ENCODE peak calls at places on chromosome 15, in seven cellular contexts. K is GM12878, B is WTC11, G is K562, U is endothelial cell of umbilical vein, V is HepG2, J is NB4. L is an unnamed sample.

GRCh38 chr15:94263341-94264273 is 32.2 kb downstream of the MCTP2 start:
- DNase-seq in K (peak), B (no peak), V (no peak), U (no peak), G (no peak), J (peak), L (no peak)

GRCh38 chr15:62112051-62112450 is 45.3 kb downstream of the C2CD4A start:
- DNase-seq in K (no peak), G (no peak), B (no peak), J (no peak), U (no peak), V (no peak), L (no peak)

GRCh38 chr15:43776718-43777292 is at the start of gene ELL3:
- DNase-seq in B (peak), U (no peak), V (peak), G (peak), K (no peak), J (peak), L (peak)

GRCh38 chr15:96693990-96694517 is 363.6 kb downstream of the NR2F2 start:
- DNase-seq in B (no peak), J (peak), U (no peak), G (no peak), V (no peak), K (no peak), L (no peak)

GRCh38 chr15:93031103-93031464 is 57.9 kb downstream of the RGMA start:
- DNase-seq in G (no peak), B (no peak), V (no peak), J (no peak), U (no peak), K (no peak), L (no peak)

GRCh38 chr15:101038327-101039003 is 119.3 kb downstream of the LRRK1 start:
- DNase-seq in J (no peak), B (no peak), U (no peak), V (no peak), K (no peak), G (no peak), L (no peak)

GRCh38 chr15:93089855-93090305 is 869 bp upstream of the RGMA start:
- DNase-seq in U (no peak), K (no peak), G (no peak), V (no peak), B (no peak), J (no peak), L (no peak)

GRCh38 chr15:50883903-50884302 is 24.6 kb upstream of the AP4E1 start:
- DNase-seq in J (peak), U (peak), V (no peak), B (no peak), G (no peak), K (peak), L (peak)

GRCh38 chr15:92809880-92810361 is 90.2 kb upstream of the CHD2 start:
- DNase-seq in J (peak), K (no peak), B (no peak), G (no peak), V (no peak), U (peak), L (peak)

GRCh38 chr15:77380033-77380432 is 39.9 kb downstream of the PEAK1 start:
- DNase-seq in B (no peak), U (no peak), G (no peak), J (no peak), K (no peak), V (no peak), L (no peak)

GRCh38 chr15:25687689-25688088 is 175.4 kb downstream of the ATP10A start:
- DNase-seq in G (no peak), V (no peak), J (no peak), K (no peak), B (no peak), U (no peak), L (no peak)

GRCh38 chr15:53658827-53659226 is 100.6 kb downstream of the WDR72 start:
- DNase-seq in V (no peak), J (no peak), K (no peak), B (no peak), U (no peak), G (no peak), L (no peak)

GRCh38 chr15:85754993-85755392 is 39.7 kb downstream of the KLHL25 start:
- DNase-seq in U (no peak), K (no peak), G (no peak), B (no peak), V (no peak), J (no peak), L (no peak)

GRCh38 chr15:38325290-38325990 is 72.8 kb downstream of the SPRED1 start:
- DNase-seq in U (no peak), K (no peak), J (no peak), B (no peak), G (no peak), V (no peak), L (no peak)

GRCh38 chr15:59371458-59372351 is 966 bp downstream of the MYO1E start:
- DNase-seq in K (no peak), V (no peak), U (peak), B (peak), G (no peak), J (no peak), L (peak)

GRCh38 chr15:38627684-38628277 is 63.2 kb upstream of the RASGRP1 start:
- DNase-seq in K (no peak), B (no peak), U (no peak), V (no peak), J (no peak), G (peak), L (no peak)

GRCh38 chr15:66154581-66154980 is 99.0 kb downstream of the MEGF11 start:
- DNase-seq in K (no peak), J (no peak), U (no peak), B (no peak), V (no peak), G (no peak), L (no peak)

GRCh38 chr15:40939909-40940801 is 11.0 kb downstream of the DLL4 start:
- DNase-seq in U (peak), J (peak), B (no peak), G (no peak), V (no peak), K (peak), L (no peak)

GRCh38 chr15:26767169-26767670 is 5.6 kb downstream of the GABRB3 start:
- DNase-seq in K (no peak), B (peak), U (no peak), V (no peak), J (no peak), G (no peak), L (peak)

GRCh38 chr15:84669726-84670125 is 11.7 kb upstream of the NMB start:
- DNase-seq in B (no peak), V (no peak), K (no peak), G (no peak), U (no peak), J (no peak), L (no peak)

GRCh38 chr15:53789654-53790053 is 30.2 kb upstream of the WDR72 start:
- DNase-seq in V (no peak), K (no peak), B (no peak), G (no peak), J (no peak), U (no peak), L (no peak)

GRCh38 chr15:91261345-91261744 is 161.3 kb downstream of the SV2B start:
- DNase-seq in U (no peak), K (no peak), G (no peak), V (no peak), B (no peak), J (no peak), L (no peak)

GRCh38 chr15:30827625-30828303 is 76.0 kb upstream of the FAN1 start:
- DNase-seq in U (no peak), V (no peak), K (no peak), G (no peak), J (no peak), B (no peak), L (peak)

GRCh38 chr15:98776607-98777281 is 128.4 kb downstream of the IGF1R start:
- DNase-seq in V (peak), B (no peak), U (no peak), G (peak), J (no peak), K (peak), L (no peak)

GRCh38 chr15:76449455-76449854 is 112.9 kb downstream of the ISL2 start:
- DNase-seq in G (no peak), U (no peak), B (no peak), K (no peak), J (no peak), V (no peak), L (no peak)

DNA sequence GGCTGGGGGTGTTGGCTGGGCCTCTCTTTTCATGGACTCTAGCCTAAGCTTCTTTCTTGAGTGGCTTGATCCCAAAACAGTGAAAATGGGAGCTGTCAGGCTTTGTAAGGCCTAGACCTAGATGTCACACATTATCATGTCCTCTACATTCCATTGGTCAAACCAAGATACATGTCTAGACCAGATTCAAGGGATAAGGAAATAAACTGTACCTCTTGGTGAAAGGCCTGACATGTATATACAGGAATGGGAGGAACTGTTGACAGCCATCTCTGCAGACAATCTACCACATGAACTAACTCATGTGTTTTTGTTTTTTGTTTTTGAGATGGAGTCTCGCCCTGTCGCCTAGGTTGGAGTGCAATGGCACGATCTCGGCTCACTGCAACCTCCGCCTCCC is 11.1 kb upstream of the RPP25 start:
- DNase-seq in J (no peak), V (no peak), K (no peak), U (no peak), B (no peak), G (no peak), L (no peak)
- TF ChIP-seq MAX in J (no peak), V (no peak), K (no peak), U (no peak), B (no peak), G (no peak), L (no peak)

GRCh38 chr15:63595688-63596087 is 1.5 kb upstream of the FBXL22 start:
- DNase-seq in K (no peak), V (no peak), J (no peak), B (no peak), G (no peak), U (no peak), L (no peak)

GRCh38 chr15:63597033-63597790 is at the start of gene FBXL22:
- DNase-seq in K (no peak), G (no peak), J (no peak), V (no peak), B (no peak), U (no peak), L (no peak)

GRCh38 chr15:63593705-63594671 is 3.2 kb upstream of the FBXL22 start:
- DNase-seq in B (no peak), K (no peak), G (no peak), U (no peak), J (no peak), V (no peak), L (no peak)

GRCh38 chr15:63596666-63597032 is 538 bp upstream of the FBXL22 start:
- DNase-seq in G (no peak), J (no peak), K (no peak), U (no peak), V (peak), B (no peak), L (no peak)

GRCh38 chr15:63595066-63595465 is 2.1 kb upstream of the FBXL22 start:
- DNase-seq in B (no peak), V (no peak), K (no peak), U (no peak), J (no peak), G (no peak), L (no peak)
- TF ChIP-seq MAX in B (peak), V (no peak), K (no peak), U (no peak), J (no peak), G (no peak), L (no peak)

DNA sequence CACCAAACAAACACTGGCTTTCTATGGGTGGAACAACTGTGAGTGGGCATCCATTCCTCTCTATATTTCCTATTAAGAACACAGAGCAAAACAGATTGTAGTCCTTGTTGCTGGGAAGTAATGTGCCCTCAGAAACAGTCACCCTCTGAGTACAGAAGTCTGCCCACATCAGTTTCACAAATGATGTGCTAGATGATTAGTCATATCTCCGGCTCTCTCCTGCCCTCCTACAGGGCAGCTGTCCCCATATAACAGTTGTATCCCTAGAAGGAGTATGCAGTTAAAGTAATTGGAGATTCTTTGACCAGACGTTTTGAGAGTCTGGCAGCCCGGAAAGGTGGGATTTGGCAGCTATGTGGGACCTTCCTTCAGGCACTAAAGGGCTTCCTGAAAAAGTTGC is 159.9 kb downstream of the APBA2 start:
- DNase-seq in V (no peak), J (peak), G (no peak), K (no peak), U (no peak), B (no peak), L (no peak)
- TF ChIP-seq MAX in V (no peak), J (no peak), G (no peak), K (no peak), U (no peak), B (no peak), L (no peak)

GRCh38 chr15:67361100-67361499 is 106.5 kb downstream of the IQCH start:
- DNase-seq in B (no peak), J (no peak), K (no peak), G (no peak), V (no peak), U (no peak), L (no peak)

GRCh38 chr15:67359431-67360082 is 105.0 kb downstream of the IQCH start:
- DNase-seq in J (no peak), V (peak), B (no peak), G (no peak), K (no peak), U (no peak), L (no peak)

DNA sequence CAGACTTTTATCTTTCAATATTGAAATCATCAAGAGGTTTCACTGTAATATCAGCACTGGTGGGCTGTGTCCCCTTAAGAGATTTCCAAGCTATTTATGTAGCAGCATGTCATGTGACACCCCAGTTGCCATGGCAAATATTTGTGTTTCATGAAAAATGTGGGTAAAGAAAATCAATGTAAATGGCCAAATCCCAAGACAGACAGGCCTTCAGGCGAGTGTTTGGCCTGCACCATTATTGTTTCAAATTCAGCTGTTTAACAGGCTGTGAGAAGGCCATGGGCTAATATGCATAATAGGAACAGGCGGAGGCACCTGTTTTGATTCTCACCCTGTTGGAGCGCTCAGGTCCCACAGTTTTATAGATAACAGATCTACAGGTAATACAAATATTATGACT is 104.2 kb downstream of the IQCH start:
- DNase-seq in J (no peak), V (peak), B (no peak), U (no peak), G (no peak), K (no peak), L (no peak)
- TF ChIP-seq MAX in J (no peak), V (no peak), B (no peak), U (no peak), G (no peak), K (no peak), L (no peak)

GRCh38 chr15:78661001-78661400 is 20.0 kb upstream of the CHRNB4 start:
- DNase-seq in G (no peak), U (no peak), B (no peak), K (no peak), V (no peak), J (no peak), L (no peak)
- TF ChIP-seq MAX in G (no peak), U (no peak), B (no peak), K (no peak), V (no peak), J (no peak), L (no peak)

GRCh38 chr15:87209891-87210649 is 1046.5 kb downstream of the NTRK3 start:
- DNase-seq in B (no peak), G (no peak), J (no peak), V (no peak), K (no peak), U (no peak), L (no peak)
- TF ChIP-seq MAX in B (no peak), G (no peak), J (no peak), V (no peak), K (no peak), U (no peak), L (no peak)

GRCh38 chr15:49255966-49256759 is 86.1 kb downstream of the GALK2 start:
- DNase-seq in B (no peak), J (no peak), K (no peak), U (no peak), V (no peak), G (no peak), L (no peak)
- TF ChIP-seq MAX in B (no peak), J (no peak), K (no peak), U (no peak), V (no peak), G (no peak), L (no peak)

DNA sequence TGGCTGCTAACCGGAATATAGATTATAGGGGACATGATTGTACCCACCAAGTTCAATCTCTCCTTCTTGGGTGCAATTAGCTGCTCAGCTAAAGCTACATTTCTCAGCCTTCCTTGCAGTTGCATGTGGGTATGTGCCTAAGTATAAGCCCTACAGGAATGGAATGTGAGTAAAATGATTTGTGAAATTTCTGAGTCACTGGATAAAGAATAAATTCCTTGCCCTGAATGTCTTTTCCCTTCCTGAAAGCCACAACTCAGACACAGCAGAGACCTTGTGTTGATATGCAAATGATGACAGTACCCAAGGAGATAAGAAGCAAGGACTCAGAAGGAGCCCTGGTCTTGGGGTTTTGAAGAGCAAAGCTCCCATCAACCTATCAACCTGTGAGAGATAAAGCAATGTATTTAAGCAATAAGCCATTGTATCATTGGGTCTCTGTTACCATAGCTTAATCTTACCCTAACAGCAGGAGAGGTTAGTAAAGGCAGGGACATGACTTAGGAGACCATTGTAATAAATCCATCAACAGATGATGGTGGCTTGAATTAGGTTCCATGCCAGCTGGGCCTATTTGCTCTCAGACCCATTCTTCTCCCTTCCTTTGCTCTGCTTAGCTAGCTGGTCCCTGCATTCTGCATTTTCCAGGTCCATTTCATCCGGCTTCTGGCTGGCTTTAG is 25.6 kb upstream of the ZNF280D start:
- DNase-seq in U (no peak), K (no peak), G (no peak), V (no peak), J (no peak), B (no peak), L (peak)
- TF ChIP-seq MAX in U (no peak), K (no peak), G (no peak), V (no peak), J (no peak), B (no peak), L (no peak)

GRCh38 chr15:63363292-63363691 is 18.4 kb downstream of the CA12 start:
- DNase-seq in U (no peak), J (no peak), K (no peak), B (no peak), G (peak), V (no peak), L (no peak)

GRCh38 chr15:63365004-63365555 is 16.6 kb downstream of the CA12 start:
- DNase-seq in G (no peak), U (no peak), K (no peak), J (no peak), B (no peak), V (no peak), L (no peak)

GRCh38 chr15:63362873-63363272 is 18.8 kb downstream of the CA12 start:
- DNase-seq in U (no peak), G (no peak), J (no peak), K (no peak), B (no peak), V (no peak), L (no peak)

GRCh38 chr15:63366451-63366850 is 15.2 kb downstream of the CA12 start:
- DNase-seq in B (no peak), V (no peak), G (no peak), U (no peak), K (no peak), J (no peak), L (no peak)

DNA sequence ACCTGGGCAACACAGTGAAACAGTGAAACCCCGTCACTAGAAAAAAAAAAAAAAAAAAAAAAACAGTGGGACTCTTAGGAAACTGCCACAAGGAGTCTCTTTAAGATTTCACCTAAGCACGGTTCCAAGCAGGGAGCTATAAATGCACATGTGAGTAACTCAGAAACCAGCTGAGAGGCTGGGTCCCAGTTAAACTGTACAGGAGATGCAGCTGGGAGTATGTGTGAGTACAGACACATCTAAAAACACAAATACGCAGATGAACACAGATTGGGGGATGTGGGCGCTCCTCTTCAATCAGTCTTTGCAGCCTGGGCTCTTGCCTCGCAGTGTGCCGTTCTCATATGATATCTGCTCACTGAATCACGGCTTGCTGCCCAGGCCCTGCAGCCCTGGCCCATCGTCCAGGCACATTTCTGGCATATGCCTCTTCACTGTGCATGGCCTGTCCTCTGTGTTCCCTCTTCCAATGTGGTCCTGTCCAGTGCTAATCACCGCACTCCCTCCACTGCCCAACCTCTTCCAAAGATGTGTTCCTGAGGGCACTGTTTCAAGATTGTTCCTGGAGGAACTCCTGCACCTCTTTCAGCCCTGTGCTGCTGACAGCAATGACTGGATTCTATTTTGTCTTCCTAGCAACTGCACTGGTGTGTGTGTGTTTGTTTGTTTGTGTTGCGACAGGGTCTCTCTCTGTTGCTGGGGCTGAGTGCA is 17.2 kb downstream of the CA12 start:
- DNase-seq in U (no peak), K (no peak), V (no peak), J (no peak), G (no peak), B (no peak), L (no peak)
- TF ChIP-seq MAX in U (no peak), K (no peak), V (no peak), J (no peak), G (no peak), B (no peak), L (no peak)

L was measured in A549.